ENCODE peak calls at places on chromosomes 16 and 17, in nine cellular contexts. One of them, this sample, is unnamed.

GRCh38 chr16:25012525-25012991 is 2.6 kb downstream of the ARHGAP17 start:
- DNase-seq in T-helper 2 cell: no peak
- DNase-seq in posterior vena cava: no peak
- DNase-seq in HT1080: no peak
- DNase-seq in ACHN: no peak
- DNase-seq in endothelial cell: no peak
- DNase-seq in kidney glomerular epithelial cell: no peak
- DNase-seq in NCI-H774: no peak
- DNase-seq in pancreas: no peak
- DNase-seq in this sample: no peak

GRCh38 chr17:81156866-81157805 is 8.2 kb upstream of the PVALEF start:
- DNase-seq in T-helper 2 cell: no peak
- DNase-seq in posterior vena cava: no peak
- DNase-seq in HT1080: no peak
- DNase-seq in ACHN: no peak
- DNase-seq in endothelial cell: no peak
- DNase-seq in kidney glomerular epithelial cell: no peak
- DNase-seq in NCI-H774: no peak
- DNase-seq in pancreas: no peak
- DNase-seq in this sample: no peak

GRCh38 chr16:11128211-11129123 is 127.5 kb downstream of the SOCS1 start:
- DNase-seq in T-helper 2 cell: no peak
- DNase-seq in posterior vena cava: peak
- DNase-seq in HT1080: no peak
- DNase-seq in ACHN: no peak
- DNase-seq in endothelial cell: no peak
- DNase-seq in kidney glomerular epithelial cell: no peak
- DNase-seq in NCI-H774: no peak
- DNase-seq in pancreas: no peak
- DNase-seq in this sample: no peak

GRCh38 chr16:11273721-11274324 is 394 bp upstream of the PRM3 start:
- DNase-seq in T-helper 2 cell: no peak
- DNase-seq in posterior vena cava: no peak
- DNase-seq in HT1080: peak
- DNase-seq in ACHN: no peak
- DNase-seq in endothelial cell: no peak
- DNase-seq in kidney glomerular epithelial cell: no peak
- DNase-seq in NCI-H774: no peak
- DNase-seq in pancreas: no peak
- DNase-seq in this sample: no peak

GRCh38 chr17:42783062-42783777 is 2.8 kb downstream of the WNK4 start:
- DNase-seq in T-helper 2 cell: no peak
- DNase-seq in posterior vena cava: no peak
- DNase-seq in HT1080: peak
- DNase-seq in ACHN: peak
- DNase-seq in endothelial cell: no peak
- DNase-seq in kidney glomerular epithelial cell: peak
- DNase-seq in NCI-H774: no peak
- DNase-seq in pancreas: no peak
- DNase-seq in this sample: no peak

GRCh38 chr16:84313921-84314320 is 19.2 kb downstream of the WFDC1 start:
- DNase-seq in T-helper 2 cell: no peak
- DNase-seq in posterior vena cava: peak
- DNase-seq in HT1080: no peak
- DNase-seq in ACHN: no peak
- DNase-seq in endothelial cell: no peak
- DNase-seq in kidney glomerular epithelial cell: no peak
- DNase-seq in NCI-H774: no peak
- DNase-seq in pancreas: no peak
- DNase-seq in this sample: no peak

GRCh38 chr16:29315916-29316517 is 90.5 kb downstream of the NPIPB11 start:
- DNase-seq in T-helper 2 cell: no peak
- DNase-seq in posterior vena cava: no peak
- DNase-seq in HT1080: no peak
- DNase-seq in ACHN: no peak
- DNase-seq in endothelial cell: no peak
- DNase-seq in kidney glomerular epithelial cell: no peak
- DNase-seq in NCI-H774: peak
- DNase-seq in pancreas: no peak
- DNase-seq in this sample: no peak

GRCh38 chr16:21666772-21667171 is 3.0 kb downstream of the OTOA start:
- DNase-seq in T-helper 2 cell: no peak
- DNase-seq in posterior vena cava: no peak
- DNase-seq in HT1080: no peak
- DNase-seq in ACHN: no peak
- DNase-seq in endothelial cell: no peak
- DNase-seq in kidney glomerular epithelial cell: no peak
- DNase-seq in NCI-H774: no peak
- DNase-seq in pancreas: no peak
- DNase-seq in this sample: no peak

GRCh38 chr17:75459590-75460267 is 3.3 kb downstream of the TMEM94 start:
- DNase-seq in T-helper 2 cell: no peak
- DNase-seq in posterior vena cava: no peak
- DNase-seq in HT1080: no peak
- DNase-seq in ACHN: no peak
- DNase-seq in endothelial cell: no peak
- DNase-seq in kidney glomerular epithelial cell: no peak
- DNase-seq in NCI-H774: no peak
- DNase-seq in pancreas: no peak
- DNase-seq in this sample: peak

GRCh38 chr17:15883617-15884111 is 61.3 kb upstream of the ADORA2B start:
- DNase-seq in T-helper 2 cell: no peak
- DNase-seq in posterior vena cava: no peak
- DNase-seq in HT1080: peak
- DNase-seq in ACHN: no peak
- DNase-seq in endothelial cell: no peak
- DNase-seq in kidney glomerular epithelial cell: no peak
- DNase-seq in NCI-H774: no peak
- DNase-seq in pancreas: no peak
- DNase-seq in this sample: no peak

GRCh38 chr17:63381101-63381729 is 64.9 kb downstream of the CYB561 start:
- DNase-seq in T-helper 2 cell: no peak
- DNase-seq in posterior vena cava: no peak
- DNase-seq in HT1080: no peak
- DNase-seq in ACHN: no peak
- DNase-seq in endothelial cell: no peak
- DNase-seq in kidney glomerular epithelial cell: no peak
- DNase-seq in NCI-H774: no peak
- DNase-seq in pancreas: no peak
- DNase-seq in this sample: no peak

GRCh38 chr16:60945225-60945624 is 1091.0 kb downstream of the CDH8 start:
- DNase-seq in T-helper 2 cell: no peak
- DNase-seq in posterior vena cava: no peak
- DNase-seq in HT1080: peak
- DNase-seq in ACHN: peak
- DNase-seq in endothelial cell: peak
- DNase-seq in kidney glomerular epithelial cell: no peak
- DNase-seq in NCI-H774: no peak
- DNase-seq in pancreas: no peak
- DNase-seq in this sample: no peak

GRCh38 chr16:8859913-8860881 is 8.6 kb downstream of the CARHSP1 start:
- DNase-seq in T-helper 2 cell: no peak
- DNase-seq in posterior vena cava: peak
- DNase-seq in HT1080: no peak
- DNase-seq in ACHN: no peak
- DNase-seq in endothelial cell: no peak
- DNase-seq in kidney glomerular epithelial cell: no peak
- DNase-seq in NCI-H774: no peak
- DNase-seq in pancreas: peak
- DNase-seq in this sample: no peak

GRCh38 chr16:9666834-9667480 is 515.3 kb downstream of the GRIN2A start:
- DNase-seq in T-helper 2 cell: no peak
- DNase-seq in posterior vena cava: no peak
- DNase-seq in HT1080: no peak
- DNase-seq in ACHN: no peak
- DNase-seq in endothelial cell: no peak
- DNase-seq in kidney glomerular epithelial cell: no peak
- DNase-seq in NCI-H774: no peak
- DNase-seq in pancreas: no peak
- DNase-seq in this sample: no peak

GRCh38 chr16:67164599-67165061 is at the start of gene HSF4:
- DNase-seq in T-helper 2 cell: no peak
- DNase-seq in posterior vena cava: peak
- DNase-seq in HT1080: no peak
- DNase-seq in ACHN: peak
- DNase-seq in endothelial cell: no peak
- DNase-seq in kidney glomerular epithelial cell: no peak
- DNase-seq in NCI-H774: no peak
- DNase-seq in pancreas: no peak
- DNase-seq in this sample: no peak

GRCh38 chr16:760065-760464 is 469 bp upstream of the MSLN start:
- DNase-seq in T-helper 2 cell: no peak
- DNase-seq in posterior vena cava: no peak
- DNase-seq in HT1080: no peak
- DNase-seq in ACHN: no peak
- DNase-seq in endothelial cell: no peak
- DNase-seq in kidney glomerular epithelial cell: no peak
- DNase-seq in NCI-H774: no peak
- DNase-seq in pancreas: no peak
- DNase-seq in this sample: no peak

GRCh38 chr16:50563989-50564388 is 15.8 kb downstream of the NKD1 start:
- DNase-seq in T-helper 2 cell: no peak
- DNase-seq in posterior vena cava: peak
- DNase-seq in HT1080: no peak
- DNase-seq in ACHN: no peak
- DNase-seq in endothelial cell: no peak
- DNase-seq in kidney glomerular epithelial cell: no peak
- DNase-seq in NCI-H774: no peak
- DNase-seq in pancreas: no peak
- DNase-seq in this sample: no peak

GRCh38 chr16:29148867-29149272 is 164.0 kb downstream of the LAT start:
- DNase-seq in T-helper 2 cell: peak
- DNase-seq in posterior vena cava: no peak
- DNase-seq in HT1080: no peak
- DNase-seq in ACHN: no peak
- DNase-seq in endothelial cell: no peak
- DNase-seq in kidney glomerular epithelial cell: no peak
- DNase-seq in NCI-H774: no peak
- DNase-seq in pancreas: no peak
- DNase-seq in this sample: no peak

GRCh38 chr16:55499951-55500350 is 8.9 kb upstream of the LPCAT2 start:
- DNase-seq in T-helper 2 cell: no peak
- DNase-seq in posterior vena cava: peak
- DNase-seq in HT1080: peak
- DNase-seq in ACHN: peak
- DNase-seq in endothelial cell: peak
- DNase-seq in kidney glomerular epithelial cell: peak
- DNase-seq in NCI-H774: no peak
- DNase-seq in pancreas: no peak
- DNase-seq in this sample: no peak

GRCh38 chr16:67277294-67277998 is 1.9 kb upstream of the PLEKHG4 start:
- DNase-seq in T-helper 2 cell: no peak
- DNase-seq in posterior vena cava: peak
- DNase-seq in HT1080: peak
- DNase-seq in ACHN: peak
- DNase-seq in endothelial cell: no peak
- DNase-seq in kidney glomerular epithelial cell: peak
- DNase-seq in NCI-H774: no peak
- DNase-seq in pancreas: peak
- DNase-seq in this sample: no peak

GRCh38 chr17:48751733-48752398 is 23.3 kb upstream of the HOXB13 start:
- DNase-seq in T-helper 2 cell: no peak
- DNase-seq in posterior vena cava: no peak
- DNase-seq in HT1080: no peak
- DNase-seq in ACHN: no peak
- DNase-seq in endothelial cell: no peak
- DNase-seq in kidney glomerular epithelial cell: no peak
- DNase-seq in NCI-H774: no peak
- DNase-seq in pancreas: no peak
- DNase-seq in this sample: no peak

GRCh38 chr17:61381537-61381936 is 18.1 kb upstream of the TBX2 start:
- DNase-seq in T-helper 2 cell: no peak
- DNase-seq in posterior vena cava: no peak
- DNase-seq in HT1080: no peak
- DNase-seq in ACHN: no peak
- DNase-seq in endothelial cell: no peak
- DNase-seq in kidney glomerular epithelial cell: no peak
- DNase-seq in NCI-H774: no peak
- DNase-seq in pancreas: no peak
- DNase-seq in this sample: no peak

GRCh38 chr17:70365098-70365583 is 195.8 kb downstream of the KCNJ2 start:
- DNase-seq in T-helper 2 cell: no peak
- DNase-seq in posterior vena cava: no peak
- DNase-seq in HT1080: peak
- DNase-seq in ACHN: peak
- DNase-seq in endothelial cell: no peak
- DNase-seq in kidney glomerular epithelial cell: peak
- DNase-seq in NCI-H774: no peak
- DNase-seq in pancreas: no peak
- DNase-seq in this sample: no peak

GRCh38 chr16:11586856-11587642 is at the start of gene LITAF:
- DNase-seq in T-helper 2 cell: peak
- DNase-seq in posterior vena cava: peak
- DNase-seq in HT1080: peak
- DNase-seq in ACHN: peak
- DNase-seq in endothelial cell: peak
- DNase-seq in kidney glomerular epithelial cell: no peak
- DNase-seq in NCI-H774: peak
- DNase-seq in pancreas: peak
- DNase-seq in this sample: no peak

GRCh38 chr16:88345943-88346560 is 36.7 kb upstream of the ZNF469 start:
- DNase-seq in T-helper 2 cell: no peak
- DNase-seq in posterior vena cava: no peak
- DNase-seq in HT1080: no peak
- DNase-seq in ACHN: no peak
- DNase-seq in endothelial cell: no peak
- DNase-seq in kidney glomerular epithelial cell: no peak
- DNase-seq in NCI-H774: no peak
- DNase-seq in pancreas: no peak
- DNase-seq in this sample: no peak

GRCh38 chr17:46984892-46985291 is 5.8 kb upstream of the RPRML start:
- DNase-seq in T-helper 2 cell: no peak
- DNase-seq in posterior vena cava: peak
- DNase-seq in HT1080: no peak
- DNase-seq in ACHN: no peak
- DNase-seq in endothelial cell: no peak
- DNase-seq in kidney glomerular epithelial cell: no peak
- DNase-seq in NCI-H774: peak
- DNase-seq in pancreas: peak
- DNase-seq in this sample: peak

GRCh38 chr16:1674751-1675664 is 3.1 kb upstream of the JPT2 start:
- DNase-seq in T-helper 2 cell: no peak
- DNase-seq in posterior vena cava: no peak
- DNase-seq in HT1080: peak
- DNase-seq in ACHN: peak
- DNase-seq in endothelial cell: no peak
- DNase-seq in kidney glomerular epithelial cell: peak
- DNase-seq in NCI-H774: no peak
- DNase-seq in pancreas: no peak
- DNase-seq in this sample: no peak

GRCh38 chr17:32298721-32299578 is 33.3 kb downstream of the RHBDL3 start:
- DNase-seq in T-helper 2 cell: no peak
- DNase-seq in posterior vena cava: no peak
- DNase-seq in HT1080: no peak
- DNase-seq in ACHN: no peak
- DNase-seq in endothelial cell: no peak
- DNase-seq in kidney glomerular epithelial cell: no peak
- DNase-seq in NCI-H774: no peak
- DNase-seq in pancreas: no peak
- DNase-seq in this sample: peak

GRCh38 chr17:40430272-40431230 is 12.7 kb upstream of the IGFBP4 start:
- DNase-seq in T-helper 2 cell: no peak
- DNase-seq in posterior vena cava: peak
- DNase-seq in HT1080: no peak
- DNase-seq in ACHN: no peak
- DNase-seq in endothelial cell: no peak
- DNase-seq in kidney glomerular epithelial cell: no peak
- DNase-seq in NCI-H774: no peak
- DNase-seq in pancreas: peak
- DNase-seq in this sample: no peak

GRCh38 chr16:5025171-5025632 is 8.5 kb downstream of the NAGPA start:
- DNase-seq in T-helper 2 cell: no peak
- DNase-seq in posterior vena cava: no peak
- DNase-seq in HT1080: no peak
- DNase-seq in ACHN: peak
- DNase-seq in endothelial cell: peak
- DNase-seq in kidney glomerular epithelial cell: no peak
- DNase-seq in NCI-H774: no peak
- DNase-seq in pancreas: peak
- DNase-seq in this sample: no peak

GRCh38 chr16:87418644-87419043 is 26.5 kb downstream of the MAP1LC3B start:
- DNase-seq in T-helper 2 cell: no peak
- DNase-seq in posterior vena cava: no peak
- DNase-seq in HT1080: no peak
- DNase-seq in ACHN: no peak
- DNase-seq in endothelial cell: no peak
- DNase-seq in kidney glomerular epithelial cell: no peak
- DNase-seq in NCI-H774: no peak
- DNase-seq in pancreas: no peak
- DNase-seq in this sample: peak